ENCODE peak calls at places on chromosomes 7 and 10, in five cellular contexts. F, H, L, J and X are unnamed samples.
A peak's percentile ranks its signal among the peaks of the same experiment; 100 is the strongest.

GRCh38 chr10:99827906-99828305 is 45.5 kb downstream of the ABCC2 start:
- DNase-seq in F (peak; percentile 34), H (no peak), L (no peak), J (no peak), X (no peak)

GRCh38 chr7:79524048-79524447 is 70.6 kb upstream of the MAGI2 start:
- DNase-seq in F (no peak), H (no peak), L (no peak), J (no peak), X (no peak)

GRCh38 chr10:78749898-78750297 is 318.9 kb upstream of the ZMIZ1 start:
- DNase-seq in F (no peak), H (no peak), L (no peak), J (no peak), X (no peak)

GRCh38 chr7:48441848-48442492 is 270.7 kb downstream of the ABCA13 start:
- DNase-seq in F (no peak), H (no peak), L (no peak), J (no peak), X (no peak)

GRCh38 chr10:110269641-110270318 is 34.9 kb downstream of the SMNDC1 start:
- DNase-seq in F (peak; percentile 12), H (no peak), L (no peak), J (no peak), X (no peak)

GRCh38 chr10:5168897-5169296 is 16.1 kb downstream of the AKR1C8 start:
- DNase-seq in F (no peak), H (no peak), L (no peak), J (no peak), X (no peak)

GRCh38 chr10:124579003-124579384 is 117.4 kb downstream of the LHPP start:
- DNase-seq in F (no peak), H (no peak), L (no peak), J (no peak), X (no peak)

GRCh38 chr10:18607503-18607902 is 43.9 kb downstream of the NSUN6 start:
- DNase-seq in F (peak; percentile 91), H (no peak), L (peak; percentile 52), J (peak; percentile 82), X (peak; percentile 64)

GRCh38 chr7:32115831-32116230 is 45.6 kb upstream of the PDE1C start:
- DNase-seq in F (peak; percentile 14), H (no peak), L (no peak), J (no peak), X (peak; percentile 27)

GRCh38 chr7:132742152-132742551 is 165.9 kb upstream of the PLXNA4 start:
- DNase-seq in F (peak; percentile 99), H (no peak), L (no peak), J (peak; percentile 78), X (peak; percentile 35)